ENCODE peak calls at places on chromosomes 6 and 20, in nine cellular contexts. One of them, this sample, is unnamed.

GRCh38 chr6:164227952-164228522 is 813.5 kb downstream of the QKI start:
- DNase-seq in foreskin keratinocyte: no peak
- DNase-seq in PC-3: no peak
- DNase-seq in cardiac fibroblast: no peak
- DNase-seq in HFF-Myc: no peak
- DNase-seq in endothelial cell: no peak
- DNase-seq in fibroblast of pulmonary artery: no peak
- DNase-seq in H9: no peak
- DNase-seq in lower leg skin: no peak
- DNase-seq in this sample: no peak

GRCh38 chr6:163170294-163170883 is 244.1 kb upstream of the QKI start:
- DNase-seq in H9: peak; percentile 59
- DNase-seq in fibroblast of pulmonary artery: peak; percentile 25
- DNase-seq in foreskin keratinocyte: no peak
- DNase-seq in endothelial cell: no peak
- DNase-seq in cardiac fibroblast: peak; percentile 22
- DNase-seq in lower leg skin: no peak
- DNase-seq in HFF-Myc: no peak
- DNase-seq in PC-3: peak; percentile 33
- DNase-seq in this sample: no peak

GRCh38 chr6:150144294-150144868 is 1.5 kb downstream of the PPP1R14C start:
- DNase-seq in HFF-Myc: no peak
- DNase-seq in H9: no peak
- DNase-seq in foreskin keratinocyte: no peak
- DNase-seq in PC-3: peak; percentile 2
- DNase-seq in cardiac fibroblast: no peak
- DNase-seq in lower leg skin: no peak
- DNase-seq in endothelial cell: no peak
- DNase-seq in fibroblast of pulmonary artery: no peak
- DNase-seq in this sample: no peak

GRCh38 chr6:126064257-126064993 is 78.1 kb downstream of the TRMT11 start:
- DNase-seq in endothelial cell: no peak
- DNase-seq in lower leg skin: no peak
- DNase-seq in PC-3: no peak
- DNase-seq in fibroblast of pulmonary artery: no peak
- DNase-seq in HFF-Myc: no peak
- DNase-seq in H9: no peak
- DNase-seq in foreskin keratinocyte: no peak
- DNase-seq in cardiac fibroblast: no peak
- DNase-seq in this sample: no peak

GRCh38 chr20:53826597-53827291 is 233.1 kb upstream of the ZNF217 start:
- DNase-seq in H9: no peak
- DNase-seq in HFF-Myc: no peak
- DNase-seq in fibroblast of pulmonary artery: peak; percentile 9
- DNase-seq in foreskin keratinocyte: no peak
- DNase-seq in lower leg skin: no peak
- DNase-seq in endothelial cell: no peak
- DNase-seq in PC-3: no peak
- DNase-seq in cardiac fibroblast: peak; percentile 16
- DNase-seq in this sample: no peak

GRCh38 chr20:51327251-51327841 is 215.2 kb downstream of the NFATC2 start:
- DNase-seq in HFF-Myc: no peak
- DNase-seq in cardiac fibroblast: peak; percentile 96
- DNase-seq in lower leg skin: no peak
- DNase-seq in PC-3: peak; percentile 99
- DNase-seq in foreskin keratinocyte: no peak
- DNase-seq in endothelial cell: no peak
- DNase-seq in H9: no peak
- DNase-seq in fibroblast of pulmonary artery: peak; percentile 69
- DNase-seq in this sample: no peak

GRCh38 chr6:27720607-27721580 is 191.3 kb downstream of the OR2B2 start:
- DNase-seq in cardiac fibroblast: peak; percentile 86
- DNase-seq in PC-3: peak; percentile 48
- DNase-seq in lower leg skin: no peak
- DNase-seq in HFF-Myc: peak; percentile 40
- DNase-seq in H9: peak; percentile 74
- DNase-seq in endothelial cell: peak; percentile 41
- DNase-seq in foreskin keratinocyte: peak; percentile 92
- DNase-seq in fibroblast of pulmonary artery: peak; percentile 20
- DNase-seq in this sample: no peak

GRCh38 chr20:8870652-8871051 is 198.2 kb upstream of the PLCB4 start:
- DNase-seq in HFF-Myc: no peak
- DNase-seq in endothelial cell: no peak
- DNase-seq in foreskin keratinocyte: no peak
- DNase-seq in cardiac fibroblast: no peak
- DNase-seq in PC-3: no peak
- DNase-seq in H9: no peak
- DNase-seq in fibroblast of pulmonary artery: no peak
- DNase-seq in lower leg skin: no peak
- DNase-seq in this sample: no peak

GRCh38 chr6:95569560-95569959 is 7.8 kb upstream of the MANEA start:
- DNase-seq in H9: no peak
- DNase-seq in HFF-Myc: no peak
- DNase-seq in fibroblast of pulmonary artery: no peak
- DNase-seq in PC-3: no peak
- DNase-seq in cardiac fibroblast: no peak
- DNase-seq in lower leg skin: no peak
- DNase-seq in endothelial cell: no peak
- DNase-seq in foreskin keratinocyte: no peak
- DNase-seq in this sample: no peak

GRCh38 chr6:95576218-95576617 is 1.1 kb upstream of the MANEA start:
- DNase-seq in foreskin keratinocyte: no peak
- DNase-seq in endothelial cell: no peak
- DNase-seq in fibroblast of pulmonary artery: no peak
- DNase-seq in HFF-Myc: no peak
- DNase-seq in cardiac fibroblast: no peak
- DNase-seq in lower leg skin: no peak
- DNase-seq in H9: no peak
- DNase-seq in PC-3: no peak
- DNase-seq in this sample: no peak

GRCh38 chr6:95574811-95575210 is 2.5 kb upstream of the MANEA start:
- DNase-seq in foreskin keratinocyte: no peak
- DNase-seq in endothelial cell: no peak
- DNase-seq in cardiac fibroblast: peak; percentile 79
- DNase-seq in H9: no peak
- DNase-seq in fibroblast of pulmonary artery: peak; percentile 77
- DNase-seq in lower leg skin: no peak
- DNase-seq in HFF-Myc: no peak
- DNase-seq in PC-3: peak; percentile 7
- DNase-seq in this sample: no peak

GRCh38 chr6:95576621-95577316 is 566 bp upstream of the MANEA start:
- DNase-seq in foreskin keratinocyte: no peak
- DNase-seq in H9: no peak
- DNase-seq in fibroblast of pulmonary artery: peak; percentile 27
- DNase-seq in HFF-Myc: no peak
- DNase-seq in cardiac fibroblast: peak; percentile 53
- DNase-seq in lower leg skin: no peak
- DNase-seq in PC-3: no peak
- DNase-seq in endothelial cell: no peak
- DNase-seq in this sample: no peak

DNA sequence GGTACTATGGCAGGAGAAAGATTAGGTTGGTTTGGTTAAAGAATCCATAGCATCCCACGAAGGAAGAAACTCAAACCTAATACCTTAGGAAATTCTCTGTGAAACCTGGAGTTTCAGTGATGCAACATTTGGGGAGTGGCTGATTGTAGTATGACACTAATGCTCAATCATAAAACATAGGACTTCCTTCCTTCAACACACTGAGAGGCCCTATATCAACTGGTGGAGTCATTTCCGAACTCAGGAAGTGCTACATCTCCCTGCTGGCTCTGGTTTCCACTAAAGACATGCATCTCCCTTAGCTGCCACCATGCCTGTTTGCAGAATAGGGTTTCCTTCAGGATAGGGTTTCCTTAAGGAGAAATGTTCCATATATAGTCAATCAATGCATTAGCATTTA is 5.2 kb upstream of the MANEA start:
- DNase-seq in lower leg skin: no peak
- DNase-seq in H9: no peak
- DNase-seq in fibroblast of pulmonary artery: no peak
- DNase-seq in endothelial cell: no peak
- DNase-seq in foreskin keratinocyte: no peak
- DNase-seq in cardiac fibroblast: no peak
- DNase-seq in PC-3: peak; percentile 35
- DNase-seq in HFF-Myc: no peak
- DNase-seq in this sample: no peak
- TF ChIP-seq CTCF in lower leg skin: no peak
- TF ChIP-seq CTCF in H9: no peak
- TF ChIP-seq CTCF in fibroblast of pulmonary artery: no peak
- TF ChIP-seq CTCF in endothelial cell: no peak
- TF ChIP-seq CTCF in foreskin keratinocyte: no peak
- TF ChIP-seq CTCF in cardiac fibroblast: no peak
- TF ChIP-seq CTCF in PC-3: no peak
- TF ChIP-seq CTCF in HFF-Myc: no peak
- TF ChIP-seq CTCF in this sample: no peak

GRCh38 chr6:99282479-99283062 is 66.9 kb downstream of the FAXC start:
- DNase-seq in lower leg skin: no peak
- DNase-seq in PC-3: peak; percentile 26
- DNase-seq in endothelial cell: no peak
- DNase-seq in HFF-Myc: no peak
- DNase-seq in fibroblast of pulmonary artery: peak; percentile 38
- DNase-seq in H9: no peak
- DNase-seq in foreskin keratinocyte: no peak
- DNase-seq in cardiac fibroblast: peak; percentile 36
- DNase-seq in this sample: no peak
- TF ChIP-seq CTCF in lower leg skin: no peak
- TF ChIP-seq CTCF in PC-3: peak; percentile 68
- TF ChIP-seq CTCF in endothelial cell: peak; percentile 65
- TF ChIP-seq CTCF in HFF-Myc: peak; percentile 50
- TF ChIP-seq CTCF in fibroblast of pulmonary artery: peak; percentile 61
- TF ChIP-seq CTCF in H9: peak; percentile 67
- TF ChIP-seq CTCF in foreskin keratinocyte: peak; percentile 66
- TF ChIP-seq CTCF in cardiac fibroblast: peak; percentile 46
- TF ChIP-seq CTCF in this sample: peak; percentile 76

GRCh38 chr20:61254881-61255589 is 3.0 kb downstream of the CDH4 start:
- DNase-seq in PC-3: peak; percentile 9
- DNase-seq in cardiac fibroblast: peak; percentile 64
- DNase-seq in lower leg skin: no peak
- DNase-seq in fibroblast of pulmonary artery: peak; percentile 23
- DNase-seq in endothelial cell: no peak
- DNase-seq in H9: no peak
- DNase-seq in foreskin keratinocyte: peak; percentile 59
- DNase-seq in HFF-Myc: no peak
- DNase-seq in this sample: no peak

GRCh38 chr20:61252601-61253263 is 671 bp downstream of the CDH4 start:
- DNase-seq in endothelial cell: peak; percentile 25
- DNase-seq in PC-3: no peak
- DNase-seq in lower leg skin: no peak
- DNase-seq in fibroblast of pulmonary artery: no peak
- DNase-seq in cardiac fibroblast: peak; percentile 20
- DNase-seq in HFF-Myc: no peak
- DNase-seq in H9: no peak
- DNase-seq in foreskin keratinocyte: no peak
- DNase-seq in this sample: no peak

GRCh38 chr20:61251529-61252393 is at the start of gene CDH4:
- DNase-seq in PC-3: no peak
- DNase-seq in H9: peak; percentile 45
- DNase-seq in fibroblast of pulmonary artery: no peak
- DNase-seq in foreskin keratinocyte: no peak
- DNase-seq in endothelial cell: peak; percentile 20
- DNase-seq in lower leg skin: no peak
- DNase-seq in HFF-Myc: no peak
- DNase-seq in cardiac fibroblast: no peak
- DNase-seq in this sample: no peak

GRCh38 chr20:61253640-61254511 is 1.8 kb downstream of the CDH4 start:
- DNase-seq in PC-3: no peak
- DNase-seq in foreskin keratinocyte: no peak
- DNase-seq in lower leg skin: no peak
- DNase-seq in endothelial cell: peak; percentile 13
- DNase-seq in H9: peak; percentile 46
- DNase-seq in HFF-Myc: no peak
- DNase-seq in cardiac fibroblast: peak; percentile 22
- DNase-seq in fibroblast of pulmonary artery: no peak
- DNase-seq in this sample: no peak

DNA sequence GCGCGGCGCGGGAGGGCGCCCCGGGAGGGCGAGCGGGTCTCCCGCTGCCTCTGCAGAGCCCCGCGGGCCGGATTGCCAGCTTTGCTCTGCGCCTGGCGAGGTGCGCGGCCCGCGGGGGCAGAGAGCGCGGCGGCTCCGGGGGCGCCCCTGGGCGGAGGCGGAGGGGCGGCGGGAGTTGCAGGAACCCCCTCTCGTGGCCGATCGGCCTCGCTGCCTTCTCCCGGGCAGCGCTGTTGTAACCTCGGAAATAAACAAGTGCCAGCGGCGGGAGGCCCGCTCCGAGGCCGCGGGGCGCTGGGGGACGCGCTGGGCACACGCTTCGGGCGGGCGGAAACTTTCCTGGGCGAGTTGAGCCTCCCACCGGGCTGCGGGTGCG is 1.2 kb downstream of the CDH4 start:
- DNase-seq in cardiac fibroblast: peak; percentile 38
- DNase-seq in endothelial cell: peak; percentile 51
- DNase-seq in HFF-Myc: no peak
- DNase-seq in fibroblast of pulmonary artery: peak; percentile 18
- DNase-seq in foreskin keratinocyte: no peak
- DNase-seq in lower leg skin: no peak
- DNase-seq in PC-3: no peak
- DNase-seq in H9: peak; percentile 48
- DNase-seq in this sample: no peak
- TF ChIP-seq CTCF in cardiac fibroblast: no peak
- TF ChIP-seq CTCF in endothelial cell: peak; percentile 15
- TF ChIP-seq CTCF in HFF-Myc: peak; percentile 33
- TF ChIP-seq CTCF in fibroblast of pulmonary artery: no peak
- TF ChIP-seq CTCF in foreskin keratinocyte: peak; percentile 54
- TF ChIP-seq CTCF in lower leg skin: no peak
- TF ChIP-seq CTCF in PC-3: no peak
- TF ChIP-seq CTCF in H9: peak; percentile 55
- TF ChIP-seq CTCF in this sample: peak; percentile 70

GRCh38 chr6:31728767-31729514 is at the start of gene DDAH2:
- DNase-seq in endothelial cell: no peak
- DNase-seq in lower leg skin: peak; percentile 91
- DNase-seq in H9: no peak
- DNase-seq in HFF-Myc: no peak
- DNase-seq in fibroblast of pulmonary artery: no peak
- DNase-seq in foreskin keratinocyte: no peak
- DNase-seq in PC-3: no peak
- DNase-seq in cardiac fibroblast: no peak
- DNase-seq in this sample: no peak

GRCh38 chr6:31730631-31731086 is 1.6 kb upstream of the DDAH2 start:
- DNase-seq in cardiac fibroblast: no peak
- DNase-seq in foreskin keratinocyte: no peak
- DNase-seq in lower leg skin: no peak
- DNase-seq in PC-3: no peak
- DNase-seq in endothelial cell: no peak
- DNase-seq in fibroblast of pulmonary artery: no peak
- DNase-seq in H9: peak; percentile 39
- DNase-seq in HFF-Myc: no peak
- DNase-seq in this sample: no peak

GRCh38 chr6:31727717-31728671 is 1.1 kb downstream of the DDAH2 start:
- DNase-seq in cardiac fibroblast: no peak
- DNase-seq in H9: no peak
- DNase-seq in endothelial cell: no peak
- DNase-seq in fibroblast of pulmonary artery: no peak
- DNase-seq in HFF-Myc: no peak
- DNase-seq in lower leg skin: no peak
- DNase-seq in foreskin keratinocyte: no peak
- DNase-seq in PC-3: no peak
- DNase-seq in this sample: no peak

GRCh38 chr6:31729979-31730630 is 1.0 kb upstream of the DDAH2 start:
- DNase-seq in cardiac fibroblast: peak; percentile 90
- DNase-seq in fibroblast of pulmonary artery: peak; percentile 89
- DNase-seq in endothelial cell: peak; percentile 92
- DNase-seq in H9: peak; percentile 94
- DNase-seq in PC-3: peak; percentile 79
- DNase-seq in lower leg skin: peak; percentile 98
- DNase-seq in HFF-Myc: peak; percentile 62
- DNase-seq in foreskin keratinocyte: no peak
- DNase-seq in this sample: peak; percentile 94

GRCh38 chr6:31729515-31729978 is 448 bp upstream of the DDAH2 start:
- DNase-seq in endothelial cell: peak; percentile 72
- DNase-seq in HFF-Myc: no peak
- DNase-seq in lower leg skin: peak; percentile 99
- DNase-seq in fibroblast of pulmonary artery: peak; percentile 89
- DNase-seq in foreskin keratinocyte: peak; percentile 58
- DNase-seq in PC-3: peak; percentile 82
- DNase-seq in cardiac fibroblast: peak; percentile 94
- DNase-seq in H9: peak; percentile 95
- DNase-seq in this sample: peak; percentile 88
- TF ChIP-seq CTCF in endothelial cell: no peak
- TF ChIP-seq CTCF in HFF-Myc: no peak
- TF ChIP-seq CTCF in lower leg skin: no peak
- TF ChIP-seq CTCF in fibroblast of pulmonary artery: no peak
- TF ChIP-seq CTCF in foreskin keratinocyte: peak; percentile 77
- TF ChIP-seq CTCF in PC-3: peak; percentile 88
- TF ChIP-seq CTCF in cardiac fibroblast: no peak
- TF ChIP-seq CTCF in H9: peak; percentile 81
- TF ChIP-seq CTCF in this sample: peak; percentile 78

This sample was measured in type B pancreatic cell.